ENCODE peak calls at places on chromosomes 11 and 22, in five cellular contexts. One of them, this sample, is unnamed.

GRCh38 chr11:121321614-121322243 is 29.2 kb downstream of the SC5D start:
- DNase-seq in A549: peak
- DNase-seq in skeletal muscle cell: no peak
- DNase-seq in NCI-H2081: peak
- DNase-seq in 8988T: no peak
- DNase-seq in this sample: no peak

GRCh38 chr22:40654522-40655167 is 18.1 kb upstream of the MRTFA start:
- DNase-seq in NCI-H2081: peak
- DNase-seq in 8988T: no peak
- DNase-seq in A549: peak
- DNase-seq in skeletal muscle cell: peak
- DNase-seq in this sample: peak

GRCh38 chr22:37241351-37242142 is 2.5 kb downstream of the RAC2 start:
- DNase-seq in skeletal muscle cell: no peak
- DNase-seq in A549: no peak
- DNase-seq in 8988T: no peak
- DNase-seq in NCI-H2081: no peak
- DNase-seq in this sample: no peak

GRCh38 chr11:46658259-46658658 is 40.9 kb downstream of the ATG13 start:
- DNase-seq in A549: no peak
- DNase-seq in skeletal muscle cell: peak
- DNase-seq in 8988T: no peak
- DNase-seq in NCI-H2081: no peak
- DNase-seq in this sample: peak

GRCh38 chr11:21464601-21465193 is 728.2 kb upstream of the ANO5 start:
- DNase-seq in A549: peak
- DNase-seq in 8988T: no peak
- DNase-seq in NCI-H2081: no peak
- DNase-seq in skeletal muscle cell: no peak
- DNase-seq in this sample: no peak

GRCh38 chr11:46049325-46049860 is 71.9 kb downstream of the PHF21A start:
- DNase-seq in 8988T: no peak
- DNase-seq in NCI-H2081: peak
- DNase-seq in A549: no peak
- DNase-seq in skeletal muscle cell: no peak
- DNase-seq in this sample: no peak

GRCh38 chr11:65078151-65078550 is 5.7 kb downstream of the CDCA5 start:
- DNase-seq in skeletal muscle cell: no peak
- DNase-seq in NCI-H2081: no peak
- DNase-seq in A549: peak
- DNase-seq in 8988T: peak
- DNase-seq in this sample: peak

GRCh38 chr11:133040289-133040893 is 491.9 kb downstream of the OPCML start:
- DNase-seq in NCI-H2081: no peak
- DNase-seq in skeletal muscle cell: no peak
- DNase-seq in 8988T: no peak
- DNase-seq in A549: no peak
- DNase-seq in this sample: no peak

GRCh38 chr11:71499125-71499524 is 27.9 kb upstream of the KRTAP5-7 start:
- DNase-seq in 8988T: no peak
- DNase-seq in NCI-H2081: no peak
- DNase-seq in A549: no peak
- DNase-seq in skeletal muscle cell: no peak
- DNase-seq in this sample: peak

GRCh38 chr11:47185305-47186075 is 744 bp downstream of the PACSIN3 start:
- DNase-seq in 8988T: peak
- DNase-seq in skeletal muscle cell: no peak
- DNase-seq in A549: peak
- DNase-seq in NCI-H2081: no peak
- DNase-seq in this sample: peak

GRCh38 chr22:39254789-39255298 is 10.1 kb upstream of the PDGFB start:
- DNase-seq in 8988T: peak
- DNase-seq in skeletal muscle cell: no peak
- DNase-seq in A549: peak
- DNase-seq in NCI-H2081: no peak
- DNase-seq in this sample: peak

GRCh38 chr11:88709567-88709966 is 356.2 kb downstream of the GRM5 start:
- DNase-seq in 8988T: no peak
- DNase-seq in skeletal muscle cell: no peak
- DNase-seq in A549: peak
- DNase-seq in NCI-H2081: peak
- DNase-seq in this sample: no peak

GRCh38 chr22:36326178-36327161 is 61.3 kb downstream of the MYH9 start:
- DNase-seq in 8988T: no peak
- DNase-seq in A549: no peak
- DNase-seq in skeletal muscle cell: no peak
- DNase-seq in NCI-H2081: no peak
- DNase-seq in this sample: no peak

GRCh38 chr11:72222106-72222891 is 2.3 kb upstream of the INPPL1 start:
- DNase-seq in skeletal muscle cell: no peak
- DNase-seq in 8988T: no peak
- DNase-seq in A549: no peak
- DNase-seq in NCI-H2081: no peak
- DNase-seq in this sample: no peak

GRCh38 chr11:71542856-71543743 is 5.1 kb upstream of the KRTAP5-9 start:
- DNase-seq in skeletal muscle cell: no peak
- DNase-seq in NCI-H2081: no peak
- DNase-seq in 8988T: no peak
- DNase-seq in A549: no peak
- DNase-seq in this sample: no peak

GRCh38 chr11:65427691-65428577 is 5.3 kb downstream of the NEAT1 start:
- DNase-seq in NCI-H2081: no peak
- DNase-seq in 8988T: no peak
- DNase-seq in A549: peak
- DNase-seq in skeletal muscle cell: no peak
- DNase-seq in this sample: peak

GRCh38 chr11:37449146-37449545 is 851.1 kb upstream of the RAG2 start:
- DNase-seq in 8988T: no peak
- DNase-seq in NCI-H2081: no peak
- DNase-seq in A549: peak
- DNase-seq in skeletal muscle cell: peak
- DNase-seq in this sample: peak

GRCh38 chr11:112453601-112454577 is 193.2 kb upstream of the PLET1 start:
- DNase-seq in skeletal muscle cell: no peak
- DNase-seq in A549: peak
- DNase-seq in 8988T: peak
- DNase-seq in NCI-H2081: no peak
- DNase-seq in this sample: peak